ENCODE peak calls at places on chromosomes 6 and 20, in seven cellular contexts. Y, O, K, A, H, D and V are unnamed samples.

GRCh38 chr20:25272223-25273000 is 24.5 kb downstream of the PYGB start:
- DNase-seq in Y (no peak), O (no peak), K (no peak), A (no peak), H (peak; percentile 60), D (no peak), V (no peak)

GRCh38 chr6:32973144-32973854 is 4.9 kb downstream of the BRD2 start:
- DNase-seq in Y (no peak), O (no peak), K (no peak), A (no peak), H (peak; percentile 51), D (no peak), V (no peak)

GRCh38 chr20:24762791-24763350 is 186.2 kb upstream of the CST7 start:
- DNase-seq in Y (no peak), O (no peak), K (peak; percentile 23), A (no peak), H (no peak), D (no peak), V (peak; percentile 42)

GRCh38 chr6:44456070-44456965 is 68.8 kb downstream of the CDC5L start:
- DNase-seq in Y (no peak), O (peak; percentile 29), K (no peak), A (peak; percentile 42), H (peak; percentile 75), D (peak; percentile 41), V (no peak)

GRCh38 chr6:151494235-151494950 is 576 bp downstream of the CCDC170 start:
- DNase-seq in Y (peak; percentile 33), O (peak; percentile 14), K (no peak), A (peak; percentile 49), H (peak; percentile 51), D (no peak), V (no peak)

GRCh38 chr20:3160418-3160817 is 753 bp upstream of the FASTKD5 start:
- DNase-seq in Y (no peak), O (no peak), K (no peak), A (no peak), H (no peak), D (no peak), V (no peak)

GRCh38 chr6:148831064-148831463 is 84.2 kb downstream of the UST start:
- DNase-seq in Y (no peak), O (no peak), K (no peak), A (no peak), H (no peak), D (no peak), V (no peak)

GRCh38 chr6:166008441-166009369 is 158.9 kb downstream of the TBXT start:
- DNase-seq in Y (no peak), O (peak; percentile 26), K (no peak), A (no peak), H (peak; percentile 74), D (no peak), V (no peak)

GRCh38 chr20:48638546-48638945 is 189.3 kb downstream of the PREX1 start:
- DNase-seq in Y (no peak), O (no peak), K (no peak), A (no peak), H (peak; percentile 77), D (no peak), V (no peak)

GRCh38 chr20:10495173-10495572 is 60.1 kb downstream of the SLX4IP start:
- DNase-seq in Y (no peak), O (no peak), K (no peak), A (no peak), H (no peak), D (no peak), V (no peak)

GRCh38 chr20:20209684-20210083 is 157.4 kb downstream of the CFAP61 start:
- DNase-seq in Y (no peak), O (no peak), K (no peak), A (no peak), H (no peak), D (no peak), V (no peak)

GRCh38 chr6:140256213-140256612 is 881.8 kb upstream of the CITED2 start:
- DNase-seq in Y (no peak), O (no peak), K (no peak), A (no peak), H (peak; percentile 34), D (no peak), V (no peak)

GRCh38 chr6:166932116-166932515 is 24.2 kb downstream of the RNASET2 start:
- DNase-seq in Y (no peak), O (no peak), K (no peak), A (no peak), H (no peak), D (no peak), V (no peak)

GRCh38 chr20:3013771-3014170 is 29.7 kb upstream of the GNRH2 start:
- DNase-seq in Y (no peak), O (no peak), K (no peak), A (no peak), H (no peak), D (no peak), V (no peak)

GRCh38 chr6:137894779-137895385 is 27.8 kb downstream of the TNFAIP3 start:
- DNase-seq in Y (no peak), O (no peak), K (no peak), A (no peak), H (peak; percentile 45), D (no peak), V (no peak)

GRCh38 chr6:85551264-85551663 is 42.4 kb downstream of the SNX14 start:
- DNase-seq in Y (no peak), O (no peak), K (no peak), A (no peak), H (peak; percentile 14), D (no peak), V (no peak)

GRCh38 chr6:43061861-43062260 is 2.4 kb downstream of the KLC4 start:
- DNase-seq in Y (no peak), O (no peak), K (no peak), A (no peak), H (peak; percentile 47), D (no peak), V (no peak)

GRCh38 chr20:11965602-11966001 is 47.9 kb downstream of the BTBD3 start:
- DNase-seq in Y (no peak), O (no peak), K (no peak), A (no peak), H (peak; percentile 26), D (no peak), V (no peak)

GRCh38 chr20:17615645-17616479 is 46.0 kb downstream of the DSTN start:
- DNase-seq in Y (peak; percentile 27), O (no peak), K (no peak), A (no peak), H (no peak), D (peak; percentile 92), V (peak; percentile 55)

GRCh38 chr6:121730616-121731015 is 295.2 kb downstream of the GJA1 start:
- DNase-seq in Y (no peak), O (no peak), K (no peak), A (no peak), H (no peak), D (no peak), V (no peak)

GRCh38 chr6:1767481-1768246 is 157.9 kb downstream of the FOXC1 start:
- DNase-seq in Y (no peak), O (no peak), K (no peak), A (no peak), H (peak; percentile 51), D (no peak), V (peak; percentile 82)

GRCh38 chr6:24933868-24934401 is 1.8 kb downstream of the RIPOR2 start:
- DNase-seq in Y (no peak), O (no peak), K (peak; percentile 49), A (no peak), H (peak; percentile 28), D (no peak), V (no peak)
- TF ChIP-seq CTCF in Y (peak; percentile 14), O (peak; percentile 62), K (peak; percentile 97), A (peak; percentile 67), H (peak; percentile 65), D (peak; percentile 26), V (peak; percentile 18)

DNA sequence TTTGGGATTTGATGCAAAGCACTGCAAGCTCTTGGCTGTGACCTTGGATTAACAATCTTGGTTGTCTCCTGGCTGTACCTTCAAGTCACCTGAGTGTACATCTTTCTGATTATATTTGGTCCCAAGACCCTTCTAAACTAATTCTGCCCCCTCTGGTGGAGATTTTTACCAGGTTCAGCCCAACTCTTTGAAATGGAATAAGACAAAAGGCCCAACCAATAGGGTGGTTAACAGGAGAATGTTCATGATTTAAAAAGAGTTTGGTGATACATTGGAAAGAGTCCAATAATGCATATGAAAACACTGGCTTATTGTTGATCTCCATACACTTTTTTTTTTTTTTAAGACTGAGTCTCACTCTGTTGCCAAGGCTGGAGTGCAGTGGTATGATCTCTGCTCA is 77.5 kb upstream of the CD83 start:
- DNase-seq in Y (no peak), O (no peak), K (no peak), A (no peak), H (no peak), D (no peak), V (no peak)
- TF ChIP-seq CTCF in Y (no peak), O (no peak), K (no peak), A (no peak), H (peak; percentile 8), D (no peak), V (no peak)

DNA sequence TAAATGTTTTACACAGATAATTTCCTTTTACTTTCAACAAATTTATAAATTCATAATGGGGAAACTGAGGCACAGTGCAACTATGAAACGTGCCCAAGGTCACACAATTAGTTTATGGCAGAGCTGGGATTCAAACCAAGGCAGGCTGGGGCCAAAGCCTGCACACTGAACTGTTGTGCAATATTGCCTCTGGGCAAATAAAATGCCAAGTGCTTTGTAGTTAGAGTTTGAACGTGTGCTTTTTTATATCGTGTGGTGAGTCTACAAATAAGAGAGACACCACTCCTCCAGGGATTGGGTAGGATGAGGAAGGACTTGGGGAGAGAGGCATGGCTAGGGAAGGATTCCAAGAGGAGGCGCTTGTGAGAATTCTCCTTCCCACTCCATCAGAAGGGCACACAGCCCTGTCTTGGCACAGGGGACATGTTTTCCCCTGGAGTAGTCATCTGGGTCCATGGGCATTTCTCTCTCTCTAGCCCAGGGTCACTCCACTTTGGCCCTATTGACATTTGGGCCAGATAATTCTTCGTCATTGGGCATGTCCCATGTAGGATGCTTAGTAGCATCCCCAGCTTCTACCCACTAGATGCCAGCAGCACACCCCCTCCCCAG is 2.8 kb upstream of the CDH22 start:
- DNase-seq in Y (no peak), O (no peak), K (no peak), A (no peak), H (no peak), D (no peak), V (no peak)
- TF ChIP-seq CTCF in Y (no peak), O (no peak), K (no peak), A (no peak), H (no peak), D (no peak), V (no peak)

GRCh38 chr6:79763301-79763700 is 132.2 kb downstream of the SH3BGRL2 start:
- DNase-seq in Y (no peak), O (no peak), K (no peak), A (no peak), H (no peak), D (no peak), V (no peak)
- TF ChIP-seq CTCF in Y (no peak), O (no peak), K (no peak), A (no peak), H (no peak), D (no peak), V (no peak)

GRCh38 chr6:30683137-30683979 is 3.1 kb downstream of the PPP1R18 start:
- DNase-seq in Y (no peak), O (no peak), K (no peak), A (peak; percentile 48), H (no peak), D (no peak), V (no peak)
- TF ChIP-seq CTCF in Y (no peak), O (no peak), K (no peak), A (no peak), H (no peak), D (no peak), V (no peak)